ENCODE peak calls at places on chromosome 2, in seven cellular contexts. One of them, this sample, is unnamed. For H3K4me1, the result is how much of the 10 kb centered on the place peaks cover.

GRCh38 chr2:38376346-38376682 is 759 bp downstream of the ATL2 start:
- DNase-seq in endodermal cell: peak
- DNase-seq in uterus: no peak
- DNase-seq in K562: peak
- DNase-seq in Panc1: peak
- DNase-seq in upper lobe of left lung: no peak
- DNase-seq in tibial artery: no peak
- DNase-seq in this sample: no peak

GRCh38 chr2:64273524-64274398 is 129.5 kb upstream of the PELI1 start:
- DNase-seq in endodermal cell: peak
- DNase-seq in uterus: peak
- DNase-seq in K562: no peak
- DNase-seq in Panc1: no peak
- DNase-seq in upper lobe of left lung: peak
- DNase-seq in tibial artery: peak
- DNase-seq in this sample: no peak

GRCh38 chr2:42568431-42569115 is at the start of gene MTA3:
- DNase-seq in endodermal cell: peak
- DNase-seq in uterus: peak
- DNase-seq in K562: peak
- DNase-seq in Panc1: no peak
- DNase-seq in upper lobe of left lung: peak
- DNase-seq in tibial artery: peak
- DNase-seq in this sample: peak

GRCh38 chr2:48707466-48707865 is 48.1 kb downstream of the LHCGR start:
- DNase-seq in endodermal cell: no peak
- DNase-seq in uterus: no peak
- DNase-seq in K562: peak
- DNase-seq in Panc1: no peak
- DNase-seq in upper lobe of left lung: peak
- DNase-seq in tibial artery: no peak
- DNase-seq in this sample: no peak

GRCh38 chr2:71706121-71706520 is 252.8 kb downstream of the DYSF start:
- DNase-seq in endodermal cell: no peak
- DNase-seq in uterus: no peak
- DNase-seq in K562: no peak
- DNase-seq in Panc1: no peak
- DNase-seq in upper lobe of left lung: no peak
- DNase-seq in tibial artery: no peak
- DNase-seq in this sample: no peak

GRCh38 chr2:181766129-181766528 is 85.8 kb upstream of the NEUROD1 start:
- DNase-seq in endodermal cell: no peak
- DNase-seq in uterus: no peak
- DNase-seq in K562: no peak
- DNase-seq in Panc1: no peak
- DNase-seq in upper lobe of left lung: no peak
- DNase-seq in tibial artery: no peak
- DNase-seq in this sample: no peak

GRCh38 chr2:40554665-40555294 is 102.9 kb upstream of the SLC8A1 start:
- DNase-seq in endodermal cell: peak
- DNase-seq in uterus: peak
- DNase-seq in K562: peak
- DNase-seq in Panc1: peak
- DNase-seq in upper lobe of left lung: peak
- DNase-seq in tibial artery: peak
- DNase-seq in this sample: peak

GRCh38 chr2:40105593-40105992 is 326.5 kb upstream of the THUMPD2 start:
- DNase-seq in endodermal cell: no peak
- DNase-seq in uterus: no peak
- DNase-seq in K562: no peak
- DNase-seq in Panc1: no peak
- DNase-seq in upper lobe of left lung: no peak
- DNase-seq in tibial artery: no peak
- DNase-seq in this sample: no peak

GRCh38 chr2:236180831-236181453 is 12.8 kb upstream of the GBX2 start:
- DNase-seq in endodermal cell: peak
- DNase-seq in uterus: no peak
- DNase-seq in K562: peak
- DNase-seq in Panc1: peak
- DNase-seq in upper lobe of left lung: no peak
- DNase-seq in tibial artery: no peak
- DNase-seq in this sample: no peak

GRCh38 chr2:165161510-165161909 is 42.3 kb downstream of the SCN3A start:
- DNase-seq in endodermal cell: no peak
- DNase-seq in uterus: no peak
- DNase-seq in K562: no peak
- DNase-seq in Panc1: no peak
- DNase-seq in upper lobe of left lung: no peak
- DNase-seq in tibial artery: no peak
- DNase-seq in this sample: no peak

GRCh38 chr2:223920109-223920508 is 25.0 kb downstream of the WDFY1 start:
- DNase-seq in endodermal cell: no peak
- DNase-seq in uterus: no peak
- DNase-seq in K562: no peak
- DNase-seq in Panc1: no peak
- DNase-seq in upper lobe of left lung: no peak
- DNase-seq in tibial artery: no peak
- DNase-seq in this sample: no peak

GRCh38 chr2:240646061-240646899 is 21.0 kb downstream of the GPR35 start:
- DNase-seq in endodermal cell: peak
- DNase-seq in uterus: no peak
- DNase-seq in K562: no peak
- DNase-seq in Panc1: no peak
- DNase-seq in upper lobe of left lung: peak
- DNase-seq in tibial artery: no peak
- DNase-seq in this sample: no peak
- H3K4me3 ChIP-seq in endodermal cell: no peak
- H3K4me3 ChIP-seq in uterus: no peak
- H3K4me3 ChIP-seq in K562: no peak
- H3K4me3 ChIP-seq in Panc1: no peak
- H3K4me3 ChIP-seq in upper lobe of left lung: no peak
- H3K4me3 ChIP-seq in tibial artery: no peak
- H3K4me3 ChIP-seq in this sample: no peak

DNA sequence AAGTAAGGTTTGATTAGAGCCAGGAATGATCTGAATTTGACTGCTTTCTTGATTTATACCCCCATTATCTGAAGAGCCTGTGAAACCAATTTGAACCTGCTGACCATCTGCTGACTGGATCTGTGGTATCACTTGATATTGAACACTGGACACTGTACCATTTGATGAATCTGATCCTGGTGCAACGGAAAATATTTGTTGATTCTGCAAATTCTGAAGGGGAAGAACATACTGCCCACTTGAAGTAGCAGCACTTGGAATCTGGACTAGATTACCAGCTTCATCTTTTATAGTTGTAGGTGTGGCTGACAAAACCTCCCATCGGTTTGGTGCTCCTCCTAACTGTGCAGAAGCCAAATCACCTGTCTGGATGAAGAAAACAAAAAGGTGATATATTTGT is 9.3 kb downstream of the SP3 start:
- DNase-seq in endodermal cell: no peak
- DNase-seq in uterus: no peak
- DNase-seq in K562: no peak
- DNase-seq in Panc1: no peak
- DNase-seq in upper lobe of left lung: no peak
- DNase-seq in tibial artery: no peak
- DNase-seq in this sample: no peak
- H3K4me1 ChIP-seq in endodermal cell: under half
- H3K4me1 ChIP-seq in uterus: under half
- H3K4me1 ChIP-seq in K562: under half
- H3K4me1 ChIP-seq in Panc1: under half
- H3K4me1 ChIP-seq in upper lobe of left lung: half or more
- H3K4me1 ChIP-seq in tibial artery: half or more
- H3K4me1 ChIP-seq in this sample: under half

GRCh38 chr2:118834901-118835738 is 12.3 kb downstream of the EN1 start:
- DNase-seq in endodermal cell: peak
- DNase-seq in uterus: no peak
- DNase-seq in K562: no peak
- DNase-seq in Panc1: no peak
- DNase-seq in upper lobe of left lung: no peak
- DNase-seq in tibial artery: no peak
- DNase-seq in this sample: no peak

GRCh38 chr2:118837621-118838020 is 9.8 kb downstream of the EN1 start:
- DNase-seq in endodermal cell: no peak
- DNase-seq in uterus: no peak
- DNase-seq in K562: no peak
- DNase-seq in Panc1: no peak
- DNase-seq in upper lobe of left lung: no peak
- DNase-seq in tibial artery: no peak
- DNase-seq in this sample: no peak

GRCh38 chr2:118835739-118836410 is 11.6 kb downstream of the EN1 start:
- DNase-seq in endodermal cell: peak
- DNase-seq in uterus: no peak
- DNase-seq in K562: no peak
- DNase-seq in Panc1: no peak
- DNase-seq in upper lobe of left lung: no peak
- DNase-seq in tibial artery: no peak
- DNase-seq in this sample: peak

GRCh38 chr2:118837067-118837466 is 10.4 kb downstream of the EN1 start:
- DNase-seq in endodermal cell: no peak
- DNase-seq in uterus: no peak
- DNase-seq in K562: no peak
- DNase-seq in Panc1: no peak
- DNase-seq in upper lobe of left lung: no peak
- DNase-seq in tibial artery: no peak
- DNase-seq in this sample: no peak

DNA sequence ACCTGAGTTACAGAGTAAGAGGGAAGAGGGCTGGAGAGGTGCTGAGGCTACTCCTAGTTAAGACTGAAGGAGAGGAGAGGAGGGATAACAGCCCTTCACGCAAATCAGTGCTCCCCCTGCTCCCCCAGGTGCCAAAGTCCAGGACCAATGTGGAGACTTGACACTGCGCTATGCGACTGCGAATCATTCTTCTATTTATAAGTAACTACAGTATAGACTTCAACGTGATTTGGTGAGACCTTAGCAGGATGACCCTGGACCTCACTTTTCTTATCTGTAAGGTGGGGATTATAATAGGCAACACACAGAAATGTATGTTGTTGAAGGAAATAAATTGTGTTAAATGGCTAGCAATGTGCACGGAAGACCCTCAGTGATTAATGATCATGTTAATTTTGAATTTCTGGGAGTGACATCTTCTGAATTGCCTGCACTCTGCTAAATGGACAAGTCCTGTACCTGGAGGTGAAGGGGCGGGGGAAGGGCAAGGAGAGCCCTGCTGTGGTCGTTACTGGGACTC is 11.0 kb downstream of the EN1 start:
- DNase-seq in endodermal cell: no peak
- DNase-seq in uterus: no peak
- DNase-seq in K562: no peak
- DNase-seq in Panc1: no peak
- DNase-seq in upper lobe of left lung: no peak
- DNase-seq in tibial artery: no peak
- DNase-seq in this sample: no peak
- H3K4me3 ChIP-seq in endodermal cell: peak
- H3K4me3 ChIP-seq in uterus: no peak
- H3K4me3 ChIP-seq in K562: no peak
- H3K4me3 ChIP-seq in Panc1: peak
- H3K4me3 ChIP-seq in upper lobe of left lung: no peak
- H3K4me3 ChIP-seq in tibial artery: peak
- H3K4me3 ChIP-seq in this sample: no peak

DNA sequence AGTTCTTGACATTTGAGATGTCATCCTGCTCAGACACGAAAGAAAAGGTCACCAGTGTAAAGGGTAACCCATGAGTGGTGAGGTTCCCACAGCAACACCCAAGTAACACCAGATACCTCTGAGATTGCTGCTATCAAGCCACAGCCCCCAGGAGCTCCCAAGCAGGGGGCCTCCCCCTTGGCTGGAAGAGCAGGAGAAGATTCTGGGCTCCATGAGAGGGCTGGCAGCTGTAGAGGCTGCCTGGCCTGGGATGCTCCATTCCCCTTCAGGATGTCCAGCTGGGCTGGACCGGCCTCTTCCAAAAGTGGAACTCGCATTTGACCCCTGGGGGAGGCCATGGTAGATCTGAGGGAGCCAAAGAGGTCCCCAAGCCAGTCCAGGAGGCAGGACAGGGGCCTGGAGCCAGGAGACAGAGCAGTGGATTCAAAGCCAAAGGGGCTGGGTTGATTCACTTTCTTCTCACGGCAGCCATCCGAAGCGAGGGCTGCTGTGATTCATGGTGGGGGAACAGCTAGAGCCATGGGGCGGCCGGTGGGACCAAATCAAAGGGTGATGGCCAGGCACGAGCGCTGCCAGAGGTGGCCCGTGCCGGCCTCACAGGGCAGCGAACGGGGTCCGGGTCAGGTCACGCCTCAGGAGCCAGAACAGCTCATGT is 95.3 kb upstream of the ID2 start:
- DNase-seq in endodermal cell: peak
- DNase-seq in uterus: no peak
- DNase-seq in K562: no peak
- DNase-seq in Panc1: no peak
- DNase-seq in upper lobe of left lung: no peak
- DNase-seq in tibial artery: no peak
- DNase-seq in this sample: peak
- H3K4me1 ChIP-seq in endodermal cell: under half
- H3K4me1 ChIP-seq in uterus: under half
- H3K4me1 ChIP-seq in K562: under half
- H3K4me1 ChIP-seq in Panc1: under half
- H3K4me1 ChIP-seq in upper lobe of left lung: under half
- H3K4me1 ChIP-seq in tibial artery: under half
- H3K4me1 ChIP-seq in this sample: under half

GRCh38 chr2:74856599-74856998 is 22.7 kb downstream of the HK2 start:
- DNase-seq in endodermal cell: no peak
- DNase-seq in uterus: no peak
- DNase-seq in K562: no peak
- DNase-seq in Panc1: no peak
- DNase-seq in upper lobe of left lung: no peak
- DNase-seq in tibial artery: no peak
- DNase-seq in this sample: no peak
- H3K4me3 ChIP-seq in endodermal cell: no peak
- H3K4me3 ChIP-seq in uterus: no peak
- H3K4me3 ChIP-seq in K562: no peak
- H3K4me3 ChIP-seq in Panc1: no peak
- H3K4me3 ChIP-seq in upper lobe of left lung: no peak
- H3K4me3 ChIP-seq in tibial artery: no peak
- H3K4me3 ChIP-seq in this sample: no peak

GRCh38 chr2:203547356-203547755 is 12.3 kb upstream of the RAPH1 start:
- DNase-seq in endodermal cell: no peak
- DNase-seq in uterus: no peak
- DNase-seq in K562: no peak
- DNase-seq in Panc1: no peak
- DNase-seq in upper lobe of left lung: no peak
- DNase-seq in tibial artery: no peak
- DNase-seq in this sample: no peak
- H3K4me1 ChIP-seq in endodermal cell: under half
- H3K4me1 ChIP-seq in uterus: under half
- H3K4me1 ChIP-seq in K562: under half
- H3K4me1 ChIP-seq in Panc1: under half
- H3K4me1 ChIP-seq in upper lobe of left lung: under half
- H3K4me1 ChIP-seq in tibial artery: under half
- H3K4me1 ChIP-seq in this sample: under half

This sample was measured in pancreas.